ENCODE peak calls at places on chromosomes 1 and 21, in seven cellular contexts. X is naive thymus-derived CD8-positive, alpha-beta T cell; H is activated naive CD4-positive, alpha-beta T cell; W is body of pancreas; O is RPMI7951; V is stimulated activated CD4-positive, alpha-beta T cell treated with anti-CD3 and anti-CD28 coated beads, Interleukin-2, amount 100 ng/mL, for 24 hours; B is OCI-LY7. D is an unnamed sample.

GRCh38 chr1:245997471-245998258 is 509.4 kb downstream of the SMYD3 start:
- DNase-seq in X (no peak), H (no peak), W (peak; percentile 62), O (peak; percentile 81), V (no peak), B (no peak), D (no peak)

GRCh38 chr1:152252157-152252556 is 28.2 kb upstream of the HRNR start:
- DNase-seq in X (no peak), H (no peak), W (no peak), O (peak; percentile 2), V (no peak), B (no peak), D (no peak)

GRCh38 chr1:85027242-85027983 is 20.9 kb downstream of the MCOLN3 start:
- DNase-seq in X (peak; percentile 49), H (no peak), W (no peak), O (peak; percentile 25), V (no peak), B (peak; percentile 58), D (no peak)

GRCh38 chr1:162629651-162630050 is 2.6 kb upstream of the DDR2 start:
- DNase-seq in X (no peak), H (no peak), W (no peak), O (peak; percentile 69), V (no peak), B (no peak), D (no peak)

GRCh38 chr1:190578531-190578930 is 100.9 kb upstream of the BRINP3 start:
- DNase-seq in X (no peak), H (no peak), W (no peak), O (no peak), V (no peak), B (no peak), D (no peak)

GRCh38 chr21:36463204-36463603 is 16.7 kb downstream of the CLDN14 start:
- DNase-seq in X (no peak), H (no peak), W (no peak), O (no peak), V (no peak), B (no peak), D (no peak)

GRCh38 chr21:40014394-40014793 is 147.2 kb downstream of the PCP4 start:
- DNase-seq in X (no peak), H (no peak), W (no peak), O (no peak), V (no peak), B (no peak), D (no peak)

GRCh38 chr21:26846036-26846931 is 1.1 kb upstream of the ADAMTS1 start:
- DNase-seq in X (no peak), H (no peak), W (peak; percentile 71), O (peak; percentile 85), V (no peak), B (no peak), D (no peak)

GRCh38 chr1:78279051-78279450 is 211.7 kb upstream of the PTGFR start:
- DNase-seq in X (no peak), H (no peak), W (no peak), O (peak; percentile 85), V (no peak), B (no peak), D (no peak)

GRCh38 chr1:18972531-18972930 is 16.1 kb upstream of the IFFO2 start:
- DNase-seq in X (peak; percentile 60), H (no peak), W (peak; percentile 49), O (peak; percentile 71), V (no peak), B (no peak), D (no peak)

GRCh38 chr1:95916616-95917015 is 682.6 kb downstream of the RWDD3 start:
- DNase-seq in X (no peak), H (no peak), W (no peak), O (peak; percentile 10), V (no peak), B (no peak), D (no peak)

GRCh38 chr21:30186242-30186641 is 19.6 kb upstream of the CLDN17 start:
- DNase-seq in X (no peak), H (no peak), W (no peak), O (no peak), V (no peak), B (no peak), D (no peak)

D was measured in cerebellar nuclear complex.